ENCODE peak calls at places on chromosomes 3 and 15, in six cellular contexts. One of them, this sample, is unnamed.

GRCh38 chr3:57852896-57853295 is 96.8 kb downstream of the SLMAP start:
- DNase-seq in epithelial cell of esophagus: peak
- DNase-seq in cardiac muscle cell: no peak
- DNase-seq in type B pancreatic cell: no peak
- DNase-seq in HFFc6: peak
- DNase-seq in GM20000: no peak
- DNase-seq in this sample: peak

GRCh38 chr15:23074684-23075083 is 35.3 kb upstream of the TUBGCP5 start:
- DNase-seq in cardiac muscle cell: no peak
- DNase-seq in GM20000: no peak
- DNase-seq in epithelial cell of esophagus: no peak
- DNase-seq in HFFc6: no peak
- DNase-seq in type B pancreatic cell: no peak
- DNase-seq in this sample: no peak

GRCh38 chr3:126346466-126346865 is 10.7 kb downstream of the KLF15 start:
- DNase-seq in GM20000: no peak
- DNase-seq in epithelial cell of esophagus: no peak
- DNase-seq in HFFc6: no peak
- DNase-seq in type B pancreatic cell: no peak
- DNase-seq in cardiac muscle cell: no peak
- DNase-seq in this sample: no peak

GRCh38 chr3:127736801-127737539 is 64.2 kb downstream of the ABTB1 start:
- DNase-seq in type B pancreatic cell: no peak
- DNase-seq in epithelial cell of esophagus: no peak
- DNase-seq in cardiac muscle cell: no peak
- DNase-seq in HFFc6: no peak
- DNase-seq in GM20000: no peak
- DNase-seq in this sample: no peak

GRCh38 chr3:45684327-45684892 is 4.8 kb upstream of the SACM1L start:
- DNase-seq in HFFc6: no peak
- DNase-seq in GM20000: no peak
- DNase-seq in epithelial cell of esophagus: no peak
- DNase-seq in cardiac muscle cell: no peak
- DNase-seq in type B pancreatic cell: no peak
- DNase-seq in this sample: no peak

GRCh38 chr3:152307829-152308474 is 39.2 kb downstream of the MBNL1 start:
- DNase-seq in HFFc6: peak
- DNase-seq in GM20000: no peak
- DNase-seq in type B pancreatic cell: no peak
- DNase-seq in epithelial cell of esophagus: no peak
- DNase-seq in cardiac muscle cell: no peak
- DNase-seq in this sample: no peak

GRCh38 chr15:39204031-39204430 is 376.8 kb upstream of the THBS1 start:
- DNase-seq in HFFc6: peak
- DNase-seq in type B pancreatic cell: no peak
- DNase-seq in GM20000: no peak
- DNase-seq in cardiac muscle cell: no peak
- DNase-seq in epithelial cell of esophagus: peak
- DNase-seq in this sample: peak

GRCh38 chr3:159884661-159885402 is 103.8 kb upstream of the IL12A start:
- DNase-seq in type B pancreatic cell: no peak
- DNase-seq in GM20000: peak
- DNase-seq in HFFc6: peak
- DNase-seq in epithelial cell of esophagus: peak
- DNase-seq in cardiac muscle cell: peak
- DNase-seq in this sample: peak

GRCh38 chr15:84982301-84982920 is 755 bp downstream of the PDE8A start:
- DNase-seq in cardiac muscle cell: peak
- DNase-seq in HFFc6: no peak
- DNase-seq in GM20000: peak
- DNase-seq in epithelial cell of esophagus: peak
- DNase-seq in type B pancreatic cell: peak
- DNase-seq in this sample: no peak

GRCh38 chr3:153260681-153261080 is 98.7 kb downstream of the RAP2B start:
- DNase-seq in epithelial cell of esophagus: no peak
- DNase-seq in cardiac muscle cell: no peak
- DNase-seq in GM20000: no peak
- DNase-seq in HFFc6: no peak
- DNase-seq in type B pancreatic cell: no peak
- DNase-seq in this sample: no peak

GRCh38 chr15:68427366-68427765 is 4.6 kb downstream of the ITGA11 start:
- DNase-seq in GM20000: no peak
- DNase-seq in epithelial cell of esophagus: no peak
- DNase-seq in cardiac muscle cell: no peak
- DNase-seq in HFFc6: no peak
- DNase-seq in type B pancreatic cell: no peak
- DNase-seq in this sample: no peak

DNA sequence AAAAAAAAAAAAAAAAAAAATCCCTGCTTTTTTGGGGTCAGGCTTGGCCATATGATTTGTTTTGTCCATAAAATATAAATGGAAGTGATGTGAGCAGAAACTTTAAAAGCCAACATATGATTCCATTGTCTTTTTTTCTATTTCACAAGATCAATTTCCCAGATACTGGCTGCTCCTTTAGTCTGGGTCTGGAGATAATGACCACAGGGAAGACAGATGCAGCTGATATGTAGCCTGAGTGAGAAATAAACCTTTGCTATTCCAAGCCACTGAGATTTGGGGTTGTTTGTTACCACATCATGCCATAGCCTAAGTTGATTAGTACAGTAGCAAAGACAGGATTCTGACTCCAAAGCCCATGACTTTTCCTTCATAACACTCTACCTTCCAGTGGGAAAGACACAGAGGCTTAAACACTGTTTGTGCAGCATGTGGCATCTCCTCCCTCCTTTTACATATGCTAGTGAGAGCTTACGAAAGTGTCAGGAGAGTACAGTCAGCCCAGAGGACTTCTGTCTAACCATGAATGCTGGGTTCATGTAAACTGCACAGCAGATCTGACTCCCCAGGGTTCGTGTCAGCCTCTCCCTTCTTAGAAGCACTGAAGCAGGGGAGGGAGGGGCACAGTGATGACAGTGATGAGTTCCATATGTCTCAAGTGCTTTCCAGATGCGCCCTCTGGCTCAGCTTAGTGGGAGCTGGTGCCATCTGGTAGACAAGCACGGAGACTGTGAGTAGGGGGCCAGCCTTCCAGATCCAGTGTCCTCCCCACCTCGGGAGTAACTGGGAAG is 36.7 kb upstream of the SLC7A14 start:
- DNase-seq in cardiac muscle cell: peak
- DNase-seq in epithelial cell of esophagus: peak
- DNase-seq in type B pancreatic cell: no peak
- DNase-seq in HFFc6: peak
- DNase-seq in GM20000: no peak
- DNase-seq in this sample: no peak
- TF ChIP-seq CTCF in cardiac muscle cell: no peak
- TF ChIP-seq CTCF in epithelial cell of esophagus: no peak
- TF ChIP-seq CTCF in type B pancreatic cell: no peak
- TF ChIP-seq CTCF in HFFc6: no peak
- TF ChIP-seq CTCF in GM20000: no peak
- TF ChIP-seq CTCF in this sample: no peak

GRCh38 chr3:4953119-4953518 is 26.1 kb upstream of the BHLHE40 start:
- DNase-seq in cardiac muscle cell: no peak
- DNase-seq in GM20000: no peak
- DNase-seq in type B pancreatic cell: no peak
- DNase-seq in epithelial cell of esophagus: no peak
- DNase-seq in HFFc6: no peak
- DNase-seq in this sample: no peak
- TF ChIP-seq CTCF in cardiac muscle cell: no peak
- TF ChIP-seq CTCF in GM20000: no peak
- TF ChIP-seq CTCF in type B pancreatic cell: no peak
- TF ChIP-seq CTCF in epithelial cell of esophagus: no peak
- TF ChIP-seq CTCF in HFFc6: no peak
- TF ChIP-seq CTCF in this sample: no peak

DNA sequence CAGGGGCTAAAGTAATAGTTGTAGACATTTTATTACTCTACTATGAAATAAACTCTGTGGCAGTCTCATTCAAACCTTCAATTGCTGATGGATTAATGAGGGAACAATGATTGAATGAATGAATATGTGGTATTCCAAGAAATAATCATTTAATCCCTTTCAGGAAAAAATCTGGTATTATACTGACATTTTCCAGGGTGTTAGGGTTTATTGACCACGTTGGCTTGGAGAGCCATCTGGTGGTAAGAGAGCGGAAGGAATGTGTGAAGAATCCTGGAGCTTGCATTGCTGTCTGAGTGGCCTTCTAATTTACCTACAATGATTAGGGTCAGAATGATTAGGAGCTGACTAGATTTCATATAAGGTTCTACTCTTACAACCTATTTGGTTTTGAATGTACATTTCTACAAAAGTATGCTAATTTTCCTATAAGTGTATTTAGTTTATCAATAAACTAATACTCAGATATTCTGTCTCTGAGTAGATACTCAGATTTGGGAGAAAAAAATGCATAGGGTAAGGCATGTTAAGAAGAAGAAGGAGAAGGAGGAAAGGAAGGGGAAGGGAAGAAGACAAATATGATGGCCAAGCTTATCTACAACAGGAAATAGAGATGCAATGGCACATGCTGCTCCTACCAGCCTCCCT is 249.9 kb downstream of the ROBO1 start:
- DNase-seq in HFFc6: peak
- DNase-seq in cardiac muscle cell: peak
- DNase-seq in type B pancreatic cell: no peak
- DNase-seq in epithelial cell of esophagus: peak
- DNase-seq in GM20000: no peak
- DNase-seq in this sample: peak
- TF ChIP-seq CTCF in HFFc6: peak
- TF ChIP-seq CTCF in cardiac muscle cell: peak
- TF ChIP-seq CTCF in type B pancreatic cell: peak
- TF ChIP-seq CTCF in epithelial cell of esophagus: peak
- TF ChIP-seq CTCF in GM20000: peak
- TF ChIP-seq CTCF in this sample: peak

GRCh38 chr15:67084561-67084960 is 19.2 kb downstream of the SMAD3 start:
- DNase-seq in GM20000: no peak
- DNase-seq in cardiac muscle cell: no peak
- DNase-seq in epithelial cell of esophagus: no peak
- DNase-seq in HFFc6: no peak
- DNase-seq in type B pancreatic cell: no peak
- DNase-seq in this sample: no peak
- TF ChIP-seq CTCF in GM20000: no peak
- TF ChIP-seq CTCF in cardiac muscle cell: no peak
- TF ChIP-seq CTCF in epithelial cell of esophagus: no peak
- TF ChIP-seq CTCF in HFFc6: no peak
- TF ChIP-seq CTCF in type B pancreatic cell: no peak
- TF ChIP-seq CTCF in this sample: no peak

This sample was measured in bronchial epithelial cell.